ENCODE peak calls at places on chromosomes 3 and 15, in five cellular contexts. M is mammary epithelial cell; V is PC-3; Q is CD8-positive, alpha-beta T cell; P is brain microvascular endothelial cell. J is an unnamed sample. For H3K27me3, the result is how much of the 10 kb centered on the place peaks cover.

GRCh38 chr15:22930782-22931484 is 49.2 kb downstream of the CYFIP1 start:
- DNase-seq in M (peak), V (peak), Q (no peak), P (no peak), J (peak)

GRCh38 chr3:180802837-180803236 is 109.6 kb upstream of the FXR1 start:
- DNase-seq in M (peak), V (peak), Q (no peak), P (peak), J (peak)

GRCh38 chr15:100216177-100216576 is 125.6 kb downstream of the ADAMTS17 start:
- DNase-seq in M (no peak), V (no peak), Q (no peak), P (no peak), J (no peak)

GRCh38 chr3:39166134-39166710 is 12.8 kb upstream of the CSRNP1 start:
- DNase-seq in M (peak), V (peak), Q (no peak), P (peak), J (peak)

GRCh38 chr15:73927003-73927475 is 777 bp downstream of the LOXL1 start:
- DNase-seq in M (no peak), V (peak), Q (peak), P (no peak), J (no peak)

GRCh38 chr15:64267331-64267973 is 88.5 kb downstream of the CSNK1G1 start:
- DNase-seq in M (no peak), V (no peak), Q (no peak), P (no peak), J (no peak)

GRCh38 chr15:70054366-70054765 is 43.4 kb downstream of the TLE3 start:
- DNase-seq in M (no peak), V (no peak), Q (no peak), P (no peak), J (no peak)

GRCh38 chr15:29476503-29477080 is 207.0 kb upstream of the NSMCE3 start:
- DNase-seq in M (no peak), V (no peak), Q (no peak), P (no peak), J (no peak)

GRCh38 chr15:41482070-41482469 is 11.6 kb upstream of the ITPKA start:
- DNase-seq in M (no peak), V (no peak), Q (no peak), P (no peak), J (no peak)

GRCh38 chr3:61439116-61439459 is 122.3 kb upstream of the PTPRG start:
- DNase-seq in M (no peak), V (no peak), Q (no peak), P (no peak), J (no peak)

GRCh38 chr3:196995027-196995426 is 26.4 kb upstream of the PIGZ start:
- DNase-seq in M (no peak), V (no peak), Q (no peak), P (no peak), J (no peak)

GRCh38 chr3:66407281-66408218 is 93.3 kb downstream of the LRIG1 start:
- DNase-seq in M (peak), V (peak), Q (peak), P (no peak), J (peak)

GRCh38 chr15:43511012-43511885 is 6.2 kb upstream of the MAP1A start:
- DNase-seq in M (no peak), V (peak), Q (no peak), P (no peak), J (no peak)

GRCh38 chr3:185153861-185154629 is 1.2 kb upstream of the C3orf70 start:
- DNase-seq in M (no peak), V (no peak), Q (no peak), P (no peak), J (no peak)

GRCh38 chr3:182469086-182469485 is 324.2 kb upstream of the ATP11B start:
- DNase-seq in M (peak), V (peak), Q (no peak), P (no peak), J (no peak)

GRCh38 chr15:49847937-49848823 is 227.3 kb downstream of the DTWD1 start:
- DNase-seq in M (peak), V (peak), Q (no peak), P (peak), J (peak)

GRCh38 chr3:16550676-16551341 is 37.3 kb upstream of the RFTN1 start:
- DNase-seq in M (peak), V (peak), Q (peak), P (peak), J (peak)

GRCh38 chr3:126985143-126985985 is 2.4 kb downstream of the PLXNA1 start:
- DNase-seq in M (no peak), V (no peak), Q (peak), P (no peak), J (no peak)
- TF ChIP-seq CTCF in M (no peak), V (no peak), Q (no peak), P (no peak), J (no peak)

DNA sequence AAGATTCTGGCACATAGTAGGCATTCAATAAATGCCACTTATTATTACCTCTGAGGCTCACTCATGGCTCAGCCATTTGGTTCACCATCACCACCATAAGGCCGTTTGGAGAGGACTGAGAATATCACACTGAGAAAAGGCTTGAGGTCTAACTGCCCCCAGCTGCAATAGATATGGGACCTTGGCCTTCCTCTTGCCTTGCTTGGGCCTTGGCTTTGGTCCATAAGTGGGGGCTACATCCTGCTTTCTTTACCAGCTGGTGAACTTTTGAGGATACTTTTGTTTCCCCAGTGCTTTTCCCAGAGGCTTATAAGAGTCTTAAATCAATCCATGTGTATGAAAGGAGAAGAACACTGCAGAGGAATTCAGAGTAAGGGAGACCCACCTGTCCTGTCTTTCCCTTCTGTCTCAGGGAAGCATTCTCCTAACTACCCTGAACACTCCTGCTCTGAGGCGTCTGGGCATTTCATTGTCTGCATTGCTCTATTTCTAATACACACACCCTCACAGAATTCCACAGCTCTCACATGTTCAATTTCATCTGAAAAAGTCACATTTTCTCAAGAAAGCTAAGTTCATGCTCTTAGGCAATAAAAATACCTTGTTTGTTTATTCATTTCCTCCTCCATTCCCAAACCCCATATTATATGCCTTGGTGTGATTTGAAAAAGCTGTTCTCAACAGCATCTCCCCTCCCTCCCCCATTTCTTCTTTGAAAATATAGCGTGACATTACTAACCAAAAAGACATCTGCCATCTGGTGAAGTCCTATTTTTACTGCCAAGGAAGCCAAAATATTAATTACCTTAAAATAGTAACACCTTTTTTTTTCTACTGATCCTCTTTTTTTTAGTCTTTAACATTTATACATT is 22.5 kb upstream of the KCNMB2 start:
- DNase-seq in M (no peak), V (no peak), Q (no peak), P (no peak), J (no peak)
- H3K27me3 ChIP-seq in M (under half), V (under half), Q (under half), P (under half), J (under half)

GRCh38 chr3:29090912-29091597 is 189.8 kb upstream of the RBMS3 start:
- DNase-seq in M (no peak), V (no peak), Q (no peak), P (no peak), J (no peak)
- TF ChIP-seq CTCF in M (no peak), V (no peak), Q (no peak), P (no peak), J (no peak)

GRCh38 chr3:148203263-148204010 is 494.3 kb upstream of the AGTR1 start:
- DNase-seq in M (no peak), V (no peak), Q (no peak), P (peak), J (no peak)

GRCh38 chr3:148205945-148206845 is 491.5 kb upstream of the AGTR1 start:
- DNase-seq in M (no peak), V (no peak), Q (no peak), P (no peak), J (no peak)

DNA sequence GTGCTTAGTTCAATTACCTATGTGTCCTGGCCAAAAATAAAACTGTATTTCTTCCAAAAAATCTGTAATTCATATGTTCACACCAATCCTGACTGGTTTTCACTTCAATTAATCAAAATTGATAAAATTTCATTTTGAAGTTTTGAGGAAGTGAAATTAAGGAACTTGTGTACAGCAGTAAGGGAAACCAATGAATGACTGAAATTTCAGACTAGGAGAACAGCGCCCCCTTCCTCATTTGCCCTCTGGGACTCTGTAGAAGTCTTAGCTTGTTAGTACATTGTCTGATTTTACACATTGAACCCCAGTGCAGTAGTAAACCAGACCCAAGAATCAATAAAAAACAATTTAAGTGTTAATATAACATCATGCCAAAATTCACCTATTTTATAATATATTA is 495.3 kb upstream of the AGTR1 start:
- DNase-seq in M (no peak), V (no peak), Q (no peak), P (no peak), J (no peak)
- H3K27me3 ChIP-seq in M (under half), V (under half), Q (under half), P (under half), J (under half)

DNA sequence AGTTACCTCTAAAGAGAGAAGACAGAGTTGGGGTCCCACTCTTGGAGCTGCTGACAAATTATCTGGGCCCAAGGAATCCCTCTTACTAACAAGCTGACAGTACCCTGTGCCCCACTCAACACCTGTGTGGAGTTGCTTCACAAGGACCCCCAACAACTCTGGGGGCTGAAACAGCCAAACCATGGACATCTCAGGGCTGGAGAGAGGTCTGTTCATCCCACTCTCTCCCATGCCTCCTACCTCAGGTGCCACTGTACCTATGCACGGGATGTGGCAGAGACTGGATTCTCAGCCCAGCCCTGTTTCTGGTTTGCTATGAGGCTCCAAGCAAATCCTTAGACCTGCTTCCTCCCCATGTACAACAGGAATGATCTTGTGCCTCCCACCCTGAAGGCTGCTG is 101.7 kb downstream of the ETFA start:
- DNase-seq in M (no peak), V (no peak), Q (no peak), P (no peak), J (no peak)
- TF ChIP-seq CTCF in M (no peak), V (no peak), Q (no peak), P (no peak), J (no peak)

J was measured in bronchial epithelial cell.